ENCODE peak calls at places on chromosome 11, in ten cellular contexts. A, M, Q, R, P, F, T, I, S and H are unnamed samples.

GRCh38 chr11:1936781-1937615 is 10.1 kb upstream of the MRPL23 start:
- DNase-seq in S (no peak), I (no peak), P (peak), T (no peak), R (no peak), Q (no peak), M (peak), F (no peak), A (no peak), H (no peak)

GRCh38 chr11:27672836-27673464 is 27.3 kb downstream of the BDNF start:
- DNase-seq in R (no peak), Q (no peak), I (no peak), P (no peak), A (peak), F (no peak), T (no peak), S (no peak), M (no peak), H (no peak)

GRCh38 chr11:117239295-117239694 is 6.8 kb downstream of the RNF214 start:
- DNase-seq in M (no peak), P (no peak), R (no peak), T (no peak), Q (no peak), S (no peak), I (no peak), A (peak), F (no peak), H (no peak)

GRCh38 chr11:110711776-110712642 is at the start of gene ARHGAP20:
- DNase-seq in P (peak), I (peak), Q (peak), R (peak), M (peak), T (peak), F (no peak), S (peak), A (peak), H (peak)

GRCh38 chr11:97883086-97883485 is 1137.7 kb upstream of the CNTN5 start:
- DNase-seq in Q (no peak), T (no peak), F (no peak), I (no peak), R (no peak), P (no peak), M (no peak), A (no peak), S (no peak), H (no peak)

GRCh38 chr11:69313992-69314391 is 20.0 kb downstream of the MYEOV start:
- DNase-seq in F (no peak), R (no peak), T (no peak), S (no peak), A (no peak), I (no peak), M (peak), Q (no peak), P (no peak), H (no peak)

GRCh38 chr11:123428221-123428631 is 1.8 kb upstream of the GRAMD1B start:
- DNase-seq in S (no peak), R (no peak), F (no peak), A (no peak), Q (no peak), M (no peak), T (no peak), P (no peak), I (no peak), H (peak)

GRCh38 chr11:72040497-72041363 is 39.6 kb downstream of the NUMA1 start:
- DNase-seq in P (peak), A (peak), I (peak), T (peak), Q (peak), F (no peak), M (peak), R (peak), S (peak), H (peak)

GRCh38 chr11:48007677-48008076 is 27.3 kb downstream of the PTPRJ start:
- DNase-seq in R (no peak), Q (no peak), I (no peak), F (no peak), T (no peak), S (no peak), M (no peak), P (no peak), A (peak), H (no peak)

GRCh38 chr11:85685131-85685819 is 720 bp downstream of the CCDC89 start:
- DNase-seq in P (no peak), I (no peak), F (no peak), M (peak), S (no peak), T (no peak), R (no peak), Q (no peak), A (no peak), H (peak)
- H3K4me3 ChIP-seq in P (no peak), I (peak), F (no peak), M (peak), S (peak), T (no peak), R (peak), Q (peak), A (no peak), H (peak)

GRCh38 chr11:35277827-35278226 is 138.9 kb downstream of the CD44 start:
- DNase-seq in T (no peak), M (no peak), S (no peak), I (no peak), R (no peak), A (no peak), F (no peak), P (no peak), Q (no peak), H (no peak)
- TF ChIP-seq EP300 in T (no peak), M (no peak), S (no peak), I (no peak), R (no peak), A (no peak), F (no peak), P (no peak), Q (no peak), H (no peak)

GRCh38 chr11:124747406-124748099 is 4.5 kb downstream of the VSIG2 start:
- DNase-seq in M (no peak), P (no peak), T (no peak), F (no peak), R (no peak), A (no peak), Q (no peak), S (no peak), I (no peak), H (no peak)

GRCh38 chr11:124749920-124750319 is 2.1 kb downstream of the VSIG2 start:
- DNase-seq in A (no peak), I (no peak), P (no peak), M (no peak), Q (no peak), F (no peak), T (no peak), S (no peak), R (no peak), H (no peak)

GRCh38 chr11:124746621-124747243 is 5.3 kb downstream of the VSIG2 start:
- DNase-seq in F (peak), Q (peak), M (no peak), R (peak), P (peak), A (peak), S (peak), T (peak), I (no peak), H (peak)

GRCh38 chr11:124748100-124748418 is 4.0 kb downstream of the VSIG2 start:
- DNase-seq in P (no peak), A (no peak), M (no peak), Q (no peak), S (no peak), T (no peak), R (no peak), I (no peak), F (no peak), H (no peak)

GRCh38 chr11:124748481-124749338 is 3.3 kb downstream of the VSIG2 start:
- DNase-seq in R (no peak), S (no peak), M (no peak), F (no peak), Q (no peak), P (no peak), I (no peak), A (no peak), T (no peak), H (no peak)
- TF ChIP-seq POLR2A in R (no peak), S (no peak), M (no peak), F (no peak), Q (no peak), P (no peak), I (no peak), A (no peak), T (no peak), H (no peak)

DNA sequence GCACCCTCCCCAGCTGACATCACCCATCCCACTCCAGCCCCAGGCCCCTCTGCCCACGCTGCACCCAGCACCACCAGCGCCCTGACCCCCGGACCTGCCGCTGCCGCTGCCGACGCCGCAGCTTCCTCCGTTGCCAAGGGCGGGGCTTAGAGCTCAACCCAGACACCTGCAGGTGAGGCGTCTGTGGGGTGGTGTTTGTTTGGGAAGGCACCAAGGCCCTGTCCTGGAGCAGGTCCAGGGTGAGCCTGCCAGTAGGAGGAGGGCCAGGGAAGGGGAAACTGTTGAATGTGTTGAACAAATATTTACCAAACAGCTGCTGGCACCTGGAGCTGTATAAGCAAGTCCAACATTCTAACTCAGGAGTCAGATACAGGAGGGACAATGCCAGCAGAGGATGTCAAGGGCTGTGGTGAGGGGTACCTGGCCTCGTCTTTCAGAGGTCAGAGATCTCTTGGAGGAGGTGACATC is 3.1 kb downstream of the VEGFB start:
- DNase-seq in P (no peak), Q (peak), S (peak), A (no peak), M (no peak), R (peak), F (no peak), I (no peak), T (no peak), H (peak)
- H3K4me3 ChIP-seq in P (no peak), Q (no peak), S (peak), A (no peak), M (no peak), R (no peak), F (no peak), I (no peak), T (no peak), H (no peak)

DNA sequence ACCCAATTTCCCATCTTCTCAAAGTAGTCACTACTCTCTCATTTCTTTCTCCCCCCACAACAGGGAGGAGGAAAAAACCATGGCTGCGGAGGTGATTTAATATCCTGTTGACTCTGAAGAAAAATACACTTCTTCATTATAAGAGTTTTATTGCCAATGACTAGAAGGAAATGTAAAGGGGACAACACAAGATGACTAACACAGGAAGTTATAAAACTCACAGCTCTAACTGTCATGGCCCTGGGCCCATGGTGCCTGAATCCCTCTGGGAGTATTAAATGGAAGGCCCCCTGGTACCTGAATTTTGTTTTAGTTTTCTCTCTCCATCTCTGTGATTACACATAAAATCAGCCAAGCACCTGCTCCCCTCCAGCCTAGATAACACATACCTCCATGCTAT is 352.8 kb upstream of the FAT3 start:
- DNase-seq in R (peak), I (no peak), M (no peak), A (no peak), Q (no peak), S (no peak), T (no peak), F (no peak), P (no peak), H (no peak)
- TF ChIP-seq EP300 in R (no peak), I (no peak), M (no peak), A (no peak), Q (no peak), S (no peak), T (no peak), F (no peak), P (no peak), H (no peak)

DNA sequence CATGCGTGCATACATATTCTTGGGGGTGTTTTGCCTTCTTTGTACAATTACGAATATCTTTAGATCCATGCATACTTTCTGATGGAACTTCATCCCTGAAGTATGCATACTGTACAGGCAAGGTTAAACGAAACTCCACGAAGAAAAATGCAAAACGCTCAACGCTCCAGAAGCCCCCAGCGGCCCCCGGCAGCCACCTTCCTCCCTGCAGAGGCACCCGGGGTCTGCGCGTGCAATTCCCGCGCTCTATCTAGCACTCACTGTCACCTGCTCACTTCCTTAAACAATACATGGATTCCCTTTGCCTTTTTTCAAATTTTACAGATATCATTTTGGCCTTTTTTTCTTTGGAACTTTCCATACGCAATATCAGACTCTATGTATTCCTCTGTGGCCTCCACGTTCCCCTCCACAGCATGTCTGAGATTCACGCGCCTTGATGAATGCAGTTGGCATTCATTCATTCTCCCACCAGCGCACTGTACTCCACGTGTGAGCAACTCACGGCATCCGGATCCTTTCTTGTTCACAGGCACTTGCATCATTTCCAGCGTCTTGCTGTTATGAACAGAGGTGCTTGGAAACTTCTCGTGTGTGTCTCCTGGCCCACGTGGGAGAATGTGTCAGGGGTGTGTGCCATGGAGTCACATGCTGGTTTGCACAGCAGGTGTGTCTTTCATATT is 214.3 kb downstream of the CTTN start:
- DNase-seq in P (no peak), F (no peak), S (no peak), T (no peak), A (no peak), I (no peak), R (no peak), Q (no peak), M (no peak), H (no peak)
- TF ChIP-seq POLR2A in P (no peak), F (no peak), S (no peak), T (no peak), A (no peak), I (no peak), R (no peak), Q (no peak), M (no peak), H (no peak)

DNA sequence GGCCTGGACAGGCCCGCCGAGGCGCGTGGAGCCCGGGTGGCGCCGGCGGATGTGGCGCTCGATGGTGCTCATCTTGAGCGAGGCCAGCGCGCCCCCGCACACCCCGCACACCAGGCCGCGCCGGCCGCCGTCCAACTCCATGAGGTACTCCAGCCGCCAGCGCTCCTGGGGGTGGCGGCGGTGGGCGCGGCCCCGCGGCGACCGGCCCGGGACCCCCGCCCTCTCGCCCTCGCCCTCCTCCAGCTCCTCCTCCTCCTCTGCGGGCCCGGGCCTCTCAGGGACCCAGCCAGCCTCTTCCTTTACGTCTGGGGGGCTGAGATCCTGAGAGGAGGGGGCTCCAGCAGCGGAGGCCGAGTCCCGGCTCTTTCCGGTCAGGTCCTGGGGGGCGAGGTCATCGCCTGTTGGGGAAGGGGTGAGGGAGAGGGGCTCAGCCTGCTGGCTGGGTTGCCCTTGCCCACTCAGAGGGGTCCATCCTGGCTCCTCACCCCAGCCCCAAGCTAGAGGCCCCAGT is 4.3 kb downstream of the ZFTA start:
- DNase-seq in Q (no peak), S (no peak), A (no peak), M (peak), P (no peak), R (peak), I (no peak), T (no peak), F (no peak), H (no peak)
- H3K4me3 ChIP-seq in Q (peak), S (no peak), A (no peak), M (peak), P (peak), R (peak), I (peak), T (no peak), F (no peak), H (peak)

GRCh38 chr11:121469910-121470309 is 17.1 kb upstream of the SORL1-AS1 start:
- DNase-seq in F (no peak), R (no peak), Q (no peak), M (no peak), P (no peak), T (no peak), I (no peak), S (no peak), A (no peak), H (no peak)
- TF ChIP-seq EP300 in F (no peak), R (no peak), Q (no peak), M (no peak), P (no peak), T (no peak), I (no peak), S (no peak), A (no peak), H (no peak)

DNA sequence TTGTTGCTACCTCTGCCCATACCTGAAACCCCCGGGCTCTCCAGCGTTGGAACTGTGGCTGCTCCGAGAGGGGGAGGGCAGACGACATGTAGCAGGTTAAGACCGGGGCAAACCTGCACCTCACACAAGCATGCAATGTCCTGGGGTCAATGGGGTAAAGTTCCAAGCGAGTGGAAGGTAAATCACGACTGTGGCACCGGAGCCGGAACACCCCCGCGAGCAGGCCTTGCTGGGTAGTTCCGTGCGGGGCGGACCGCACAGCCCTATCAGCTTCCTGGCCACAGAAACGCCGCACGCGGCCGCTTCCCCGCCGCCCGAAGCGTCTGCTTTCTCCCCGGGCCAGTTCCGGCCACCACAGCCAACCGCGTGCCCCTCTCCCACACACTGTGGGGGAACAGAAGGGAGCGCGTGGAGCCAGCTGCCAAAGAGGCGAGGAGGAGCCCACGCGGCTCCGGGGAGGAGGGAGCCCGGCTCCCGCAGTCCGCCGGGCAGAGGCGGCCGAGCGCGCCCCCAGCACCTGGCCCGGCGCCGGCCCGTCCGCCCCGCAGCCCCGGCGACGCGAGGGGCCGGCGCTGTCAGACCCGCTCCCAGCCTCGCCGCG is 1.6 kb downstream of the SPTBN2 start:
- DNase-seq in P (peak), Q (peak), I (no peak), F (no peak), T (peak), M (peak), R (peak), A (peak), S (no peak), H (peak)
- TF ChIP-seq POLR2A in P (no peak), Q (no peak), I (no peak), F (no peak), T (peak), M (no peak), R (no peak), A (peak), S (no peak), H (no peak)